ENCODE peak calls at places on chromosomes 12 and 14, in ten cellular contexts. I is stimulated activated CD4-positive, alpha-beta T cell treated with anti-CD3 and anti-CD28 coated beads, TNF-alpha, amount 100 ng/mL, for 4 hours; U is breast epithelium; E is lower leg skin; X is NCI-H510A; W is aorta; B is left cardiac atrium; O is GM12865; H is EH; C is mucosa of gallbladder. V is an unnamed sample.

GRCh38 chr14:104367811-104368750 is 211.5 kb upstream of the C14orf180 start:
- DNase-seq in C (no peak), B (peak), I (no peak), O (no peak), U (no peak), E (no peak), H (no peak), X (no peak), W (peak), V (peak)

GRCh38 chr12:53424626-53425514 is 1.2 kb downstream of the AMHR2 start:
- DNase-seq in C (no peak), X (no peak), B (no peak), E (no peak), O (no peak), U (no peak), I (no peak), W (peak), H (no peak), V (no peak)

GRCh38 chr14:89221109-89221508 is 195.9 kb downstream of the FOXN3 start:
- DNase-seq in U (no peak), B (no peak), W (no peak), H (peak), O (no peak), X (peak), E (no peak), I (no peak), C (no peak), V (peak)

GRCh38 chr14:95507174-95507573 is 9.3 kb downstream of the SYNE3 start:
- DNase-seq in B (peak), U (peak), O (no peak), H (peak), I (no peak), W (peak), E (peak), X (no peak), C (peak), V (no peak)

GRCh38 chr14:35678403-35679028 is 130.6 kb downstream of the RALGAPA1 start:
- DNase-seq in I (no peak), X (no peak), H (no peak), U (no peak), O (no peak), C (no peak), B (no peak), E (no peak), W (no peak), V (no peak)

GRCh38 chr14:88551094-88551870 is 3.5 kb downstream of the PTPN21 start:
- DNase-seq in I (peak), O (no peak), B (peak), U (peak), H (peak), X (peak), W (peak), C (peak), E (peak), V (peak)

GRCh38 chr12:67241482-67241881 is 27.7 kb upstream of the CAND1 start:
- DNase-seq in C (no peak), I (no peak), U (no peak), W (no peak), B (no peak), O (no peak), E (no peak), X (no peak), H (peak), V (no peak)

GRCh38 chr12:98997-99396 is 32.4 kb downstream of the IQSEC3 start:
- DNase-seq in B (no peak), O (no peak), C (no peak), H (no peak), I (no peak), E (no peak), W (no peak), U (no peak), X (no peak), V (no peak)

GRCh38 chr14:23406244-23406643 is 1.8 kb downstream of the MYH6 start:
- DNase-seq in H (no peak), U (no peak), X (no peak), I (no peak), W (no peak), E (no peak), C (no peak), O (peak), B (no peak), V (peak)

GRCh38 chr12:3604750-3605638 is 114.0 kb downstream of the PRMT8 start:
- DNase-seq in X (peak), W (peak), E (no peak), H (peak), C (peak), U (peak), B (peak), O (no peak), I (no peak), V (peak)

GRCh38 chr12:56565510-56566101 is 44.0 kb downstream of the RBMS2 start:
- DNase-seq in O (peak), E (peak), C (peak), B (peak), H (peak), I (no peak), W (peak), U (peak), X (peak), V (no peak)

GRCh38 chr14:65566820-65567522 is 154.4 kb downstream of the FUT8 start:
- DNase-seq in W (no peak), E (no peak), I (no peak), C (no peak), X (no peak), U (no peak), B (no peak), O (peak), H (peak), V (no peak)

GRCh38 chr14:104130974-104131651 is 7.3 kb upstream of the KIF26A start:
- DNase-seq in E (peak), X (no peak), B (peak), C (peak), O (peak), H (peak), U (peak), W (peak), I (no peak), V (peak)

GRCh38 chr14:20632831-20633771 is 8.4 kb downstream of the OR6S1 start:
- DNase-seq in B (peak), I (peak), W (no peak), X (no peak), C (no peak), H (peak), U (no peak), E (no peak), O (peak), V (no peak)

GRCh38 chr12:52258335-52258901 is 16.0 kb upstream of the KRT86 start:
- DNase-seq in O (no peak), H (peak), B (peak), I (no peak), E (no peak), U (no peak), X (no peak), W (peak), C (no peak), V (no peak)

GRCh38 chr12:106436183-106436582 is 78.6 kb downstream of the POLR3B start:
- DNase-seq in C (no peak), I (no peak), E (no peak), X (no peak), H (no peak), W (no peak), U (no peak), O (no peak), B (no peak), V (peak)

GRCh38 chr12:130992979-130993538 is 39.4 kb downstream of the ADGRD1 start:
- DNase-seq in W (no peak), H (no peak), E (peak), I (no peak), B (no peak), O (no peak), X (no peak), U (no peak), C (no peak), V (no peak)

GRCh38 chr14:72804653-72805180 is 89.2 kb downstream of the DPF3 start:
- DNase-seq in C (no peak), H (no peak), B (no peak), E (no peak), I (no peak), X (no peak), W (no peak), U (no peak), O (no peak), V (no peak)

GRCh38 chr12:82047480-82047879 is 288.3 kb upstream of the PPFIA2 start:
- DNase-seq in I (no peak), C (no peak), H (no peak), O (no peak), W (no peak), U (no peak), B (no peak), E (no peak), X (no peak), V (no peak)

GRCh38 chr12:902581-902980 is 46.9 kb downstream of the RAD52 start:
- DNase-seq in C (peak), E (no peak), I (no peak), O (no peak), B (no peak), X (peak), H (no peak), U (no peak), W (no peak), V (no peak)

GRCh38 chr12:62701492-62701891 is 233.5 kb downstream of the PPM1H start:
- DNase-seq in W (no peak), I (no peak), C (no peak), O (no peak), E (no peak), U (no peak), H (no peak), X (no peak), B (no peak), V (no peak)

GRCh38 chr14:90624732-90625444 is 191.3 kb downstream of the TTC7B start:
- DNase-seq in B (no peak), E (no peak), X (peak), W (no peak), O (no peak), C (no peak), H (peak), U (no peak), I (no peak), V (peak)

GRCh38 chr12:79561401-79562132 is 129.2 kb downstream of the PAWR start:
- DNase-seq in X (no peak), I (no peak), W (no peak), H (no peak), O (no peak), C (no peak), E (no peak), U (no peak), B (no peak), V (no peak)

GRCh38 chr14:77088219-77088618 is 9.8 kb upstream of the CIPC start:
- DNase-seq in O (no peak), H (no peak), C (peak), I (no peak), W (no peak), B (no peak), X (peak), E (no peak), U (peak), V (peak)

GRCh38 chr12:53492830-53493609 is 6.2 kb downstream of the MAP3K12 start:
- DNase-seq in H (peak), X (peak), O (peak), I (peak), U (peak), B (peak), E (peak), C (peak), W (peak), V (peak)

GRCh38 chr12:104050436-104050835 is 449 bp upstream of the GLT8D2 start:
- DNase-seq in U (no peak), H (peak), X (no peak), B (no peak), W (no peak), E (no peak), C (no peak), O (no peak), I (no peak), V (no peak)

GRCh38 chr14:93991212-93991611 is 5.9 kb upstream of the CCDC197 start:
- DNase-seq in X (no peak), B (no peak), E (no peak), O (no peak), I (no peak), W (no peak), H (no peak), U (no peak), C (no peak), V (no peak)

GRCh38 chr14:28784262-28785021 is 17.9 kb downstream of the FOXG1 start:
- DNase-seq in W (no peak), U (no peak), E (no peak), I (no peak), B (no peak), H (no peak), C (no peak), X (no peak), O (no peak), V (no peak)

GRCh38 chr12:52867636-52868035 is 18.8 kb upstream of the KRT78 start:
- DNase-seq in I (no peak), X (peak), C (peak), U (peak), H (no peak), W (peak), E (peak), B (peak), O (no peak), V (no peak)

GRCh38 chr12:112107728-112108447 is 695 bp downstream of the NAA25 start:
- DNase-seq in B (peak), C (no peak), X (no peak), E (peak), H (peak), U (peak), W (no peak), O (peak), I (peak), V (no peak)

GRCh38 chr12:99444859-99445316 is 202.7 kb upstream of the GARIN6 start:
- DNase-seq in H (no peak), W (no peak), U (no peak), C (no peak), O (no peak), I (no peak), B (no peak), E (no peak), X (no peak), V (no peak)

GRCh38 chr12:122984612-122985358 is 4.3 kb downstream of the ARL6IP4 start:
- DNase-seq in U (no peak), C (no peak), H (no peak), I (no peak), O (no peak), W (no peak), B (peak), X (no peak), E (no peak), V (no peak)

GRCh38 chr14:99562848-99563748 is 40.9 kb downstream of the CCDC85C start:
- DNase-seq in W (peak), X (peak), I (no peak), C (peak), B (peak), H (peak), U (peak), O (no peak), E (no peak), V (peak)

GRCh38 chr14:22898302-22898894 is 15.4 kb downstream of the REM2 start:
- DNase-seq in E (no peak), B (no peak), U (no peak), H (peak), O (no peak), C (no peak), I (no peak), W (peak), X (no peak), V (no peak)

GRCh38 chr12:77013091-77013490 is 52.3 kb downstream of the E2F7 start:
- DNase-seq in H (no peak), E (no peak), W (no peak), I (no peak), C (no peak), U (no peak), O (no peak), B (no peak), X (no peak), V (no peak)